ENCODE peak calls at places on chromosomes 16 and 17, in seven cellular contexts. H, Y, A, W, O, U and D are unnamed samples.

GRCh38 chr17:73954981-73955380 is 248.5 kb upstream of the RPL38 start:
- DNase-seq in W (no peak), O (no peak), A (no peak), H (no peak), Y (no peak), U (no peak), D (no peak)

GRCh38 chr17:9022553-9023388 is 1.5 kb downstream of the NTN1 start:
- DNase-seq in Y (no peak), U (no peak), H (peak; percentile 69), A (peak; percentile 40), W (peak; percentile 48), O (no peak), D (no peak)

GRCh38 chr17:63978266-63979200 is 5.8 kb upstream of the SCN4A start:
- DNase-seq in Y (no peak), U (no peak), O (no peak), W (no peak), H (no peak), A (no peak), D (no peak)

GRCh38 chr17:78526231-78527025 is 50.8 kb downstream of the DNAH17 start:
- DNase-seq in H (no peak), U (no peak), O (no peak), W (no peak), Y (no peak), A (no peak), D (no peak)

GRCh38 chr17:39400547-39401411 is 647 bp downstream of the FBXL20 start:
- DNase-seq in O (no peak), U (no peak), W (peak; percentile 47), Y (no peak), A (no peak), H (peak; percentile 65), D (no peak)

GRCh38 chr16:56789360-56789759 is 59.4 kb downstream of the NUP93 start:
- DNase-seq in W (peak; percentile 36), A (no peak), O (no peak), H (no peak), U (no peak), Y (peak; percentile 78), D (no peak)

GRCh38 chr17:80869476-80869875 is 122.2 kb upstream of the CHMP6 start:
- DNase-seq in Y (no peak), O (no peak), W (no peak), H (peak; percentile 8), U (no peak), A (no peak), D (no peak)

GRCh38 chr17:1683489-1683888 is 1.2 kb downstream of the PRPF8 start:
- DNase-seq in W (no peak), H (no peak), U (no peak), A (no peak), Y (no peak), O (no peak), D (no peak)

GRCh38 chr16:2026461-2027023 is at the start of gene NHERF2:
- DNase-seq in A (no peak), Y (peak; percentile 32), U (no peak), O (no peak), W (peak; percentile 77), H (no peak), D (no peak)

GRCh38 chr17:75262112-75262606 is 480 bp downstream of the MRPS7 start:
- DNase-seq in O (no peak), U (no peak), A (no peak), W (peak; percentile 33), Y (no peak), H (no peak), D (no peak)

GRCh38 chr16:71368958-71369357 is 10.4 kb downstream of the CALB2 start:
- DNase-seq in Y (no peak), W (no peak), H (no peak), U (no peak), O (peak; percentile 22), A (no peak), D (no peak)

GRCh38 chr16:87178977-87179376 is 138.2 kb downstream of the C16orf95 start:
- DNase-seq in Y (no peak), H (no peak), U (no peak), O (no peak), W (no peak), A (no peak), D (no peak)

GRCh38 chr16:19380316-19380715 is 37.4 kb upstream of the TMC5 start:
- DNase-seq in Y (peak; percentile 82), W (no peak), H (no peak), O (no peak), A (no peak), U (no peak), D (no peak)

GRCh38 chr17:82203920-82204319 is 8.7 kb downstream of the CCDC57 start:
- DNase-seq in Y (no peak), H (no peak), O (no peak), U (no peak), A (no peak), W (no peak), D (no peak)

GRCh38 chr17:43665387-43666101 is 3.8 kb upstream of the MEOX1 start:
- DNase-seq in A (no peak), W (no peak), H (no peak), U (no peak), Y (no peak), O (no peak), D (no peak)

GRCh38 chr17:7684856-7685532 is 2.3 kb downstream of the TP53 start:
- DNase-seq in O (no peak), H (no peak), W (no peak), A (no peak), Y (no peak), U (no peak), D (no peak)

GRCh38 chr17:37856245-37856644 is 68.0 kb upstream of the TBC1D3K start:
- DNase-seq in U (no peak), Y (no peak), A (no peak), W (no peak), H (no peak), O (no peak), D (no peak)

GRCh38 chr16:71287903-71288302 is 1.3 kb downstream of the CMTR2 start:
- DNase-seq in O (no peak), U (no peak), H (no peak), A (no peak), Y (no peak), W (peak; percentile 26), D (no peak)

GRCh38 chr16:46650224-46650623 is 29.0 kb upstream of the SHCBP1 start:
- DNase-seq in O (no peak), A (no peak), H (peak; percentile 81), W (no peak), U (no peak), Y (no peak), D (no peak)

GRCh38 chr16:16938009-16938408 is 532.8 kb downstream of the XYLT1 start:
- DNase-seq in O (no peak), U (no peak), A (no peak), W (no peak), H (no peak), Y (no peak), D (no peak)

GRCh38 chr16:28606291-28607115 is 3.3 kb downstream of the SULT1A1 start:
- DNase-seq in Y (no peak), A (no peak), H (peak; percentile 65), W (no peak), O (peak; percentile 34), U (no peak), D (no peak)

GRCh38 chr16:55239723-55240122 is 84.3 kb upstream of the IRX6 start:
- DNase-seq in A (no peak), Y (no peak), W (no peak), O (no peak), H (no peak), U (no peak), D (no peak)

GRCh38 chr17:75348386-75349012 is 57.0 kb downstream of the GRB2 start:
- DNase-seq in H (no peak), A (no peak), W (no peak), O (no peak), Y (no peak), U (no peak), D (no peak)

GRCh38 chr17:76726766-76727718 is at the start of gene METTL23:
- DNase-seq in W (peak; percentile 89), U (no peak), Y (peak; percentile 86), A (peak; percentile 53), H (peak; percentile 95), O (peak; percentile 81), D (peak; percentile 86)

GRCh38 chr17:222172-222571 is 40.7 kb upstream of the DOC2B start:
- DNase-seq in O (no peak), A (no peak), U (no peak), Y (no peak), H (peak; percentile 61), W (no peak), D (peak; percentile 65)

DNA sequence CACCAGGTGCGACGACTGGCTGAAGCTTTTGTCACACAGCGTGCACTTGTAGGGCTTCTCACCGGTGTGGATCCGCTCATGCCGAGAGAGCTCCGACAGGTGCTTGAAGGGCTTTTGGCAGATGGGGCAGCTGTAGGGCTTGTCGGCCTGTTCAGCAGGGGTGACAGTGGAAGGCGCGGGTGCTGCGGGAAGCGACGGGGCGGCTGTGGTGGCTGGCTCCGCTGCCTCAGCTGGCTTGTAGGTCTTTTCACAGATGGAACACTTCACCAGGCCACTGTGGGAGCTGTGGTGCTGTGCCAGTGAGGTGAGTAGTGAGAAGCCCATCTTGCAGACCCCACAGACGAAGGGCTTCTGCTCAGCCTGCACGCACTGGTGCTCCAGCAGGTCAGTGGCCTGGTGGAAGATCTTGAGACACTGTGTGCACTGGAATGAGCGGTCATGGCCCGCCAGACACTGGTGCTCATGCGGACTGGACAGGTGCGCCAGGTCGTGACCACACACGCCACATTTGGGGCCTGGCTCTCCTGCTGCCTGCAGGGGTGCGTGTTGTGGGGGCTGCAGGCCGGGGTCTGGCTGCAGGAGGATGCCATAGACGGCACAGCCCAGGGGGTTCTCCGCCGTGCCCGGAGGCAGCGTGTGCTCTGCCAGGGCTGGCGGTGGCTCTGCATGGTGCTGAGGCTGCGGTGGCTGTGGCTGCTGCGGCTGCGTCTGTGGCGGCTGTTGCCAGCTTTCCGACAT is 2.8 kb downstream of the ZNF319 start:
- DNase-seq in H (no peak), W (no peak), A (no peak), Y (no peak), U (no peak), O (no peak), D (no peak)
- H3K4me1 ChIP-seq in H (peaks cover 22% of the 10 kb centered on the region), W (peaks cover 17% of the 10 kb centered on the region), A (peaks cover 12% of the 10 kb centered on the region), Y (peaks cover 19% of the 10 kb centered on the region), U (peaks cover 46% of the 10 kb centered on the region), O (no peaks in the 10 kb centered on the region), D (no peaks in the 10 kb centered on the region)

GRCh38 chr16:81454044-81454443 is 9.4 kb downstream of the CMIP start:
- DNase-seq in U (no peak), A (no peak), H (no peak), W (no peak), Y (no peak), O (no peak), D (no peak)
- H3K4me1 ChIP-seq in U (peaks cover 75% of the 10 kb centered on the region), A (peaks cover 12% of the 10 kb centered on the region), H (peaks cover 29% of the 10 kb centered on the region), W (peaks cover 48% of the 10 kb centered on the region), Y (no peaks in the 10 kb centered on the region), O (no peaks in the 10 kb centered on the region), D (no peaks in the 10 kb centered on the region)

DNA sequence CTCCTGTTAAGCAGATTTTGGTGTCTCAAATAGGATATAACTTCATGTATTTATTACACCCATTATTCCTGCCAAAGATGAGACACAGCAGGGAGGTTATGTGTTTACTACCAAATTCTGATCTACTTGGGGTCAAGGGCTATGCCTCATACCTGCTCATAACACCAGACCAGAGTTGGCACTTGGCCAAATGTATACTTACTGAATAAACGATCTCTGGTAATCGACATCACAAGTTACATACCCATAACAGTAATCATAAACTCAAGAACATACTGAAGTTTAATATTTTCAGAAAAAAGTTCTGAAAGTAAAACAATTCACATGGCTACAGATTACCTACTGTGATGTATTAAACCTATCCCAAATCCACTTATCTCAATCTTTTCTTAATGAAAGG is 2.9 kb downstream of the TMEM170A start:
- DNase-seq in A (no peak), O (no peak), W (no peak), Y (no peak), U (no peak), H (no peak), D (no peak)
- H3K4me1 ChIP-seq in A (peaks cover 4% of the 10 kb centered on the region), O (no peaks in the 10 kb centered on the region), W (peaks cover 10% of the 10 kb centered on the region), Y (no peaks in the 10 kb centered on the region), U (peaks cover 38% of the 10 kb centered on the region), H (peaks cover 20% of the 10 kb centered on the region), D (no peaks in the 10 kb centered on the region)

GRCh38 chr17:15652960-15653359 is 31.2 kb downstream of the TRIM16 start:
- DNase-seq in W (no peak), A (no peak), H (no peak), O (no peak), U (no peak), Y (no peak), D (no peak)
- H3K4me1 ChIP-seq in W (peaks cover 39% of the 10 kb centered on the region), A (peaks cover 23% of the 10 kb centered on the region), H (peaks cover 17% of the 10 kb centered on the region), O (no peaks in the 10 kb centered on the region), U (peaks cover 27% of the 10 kb centered on the region), Y (no peaks in the 10 kb centered on the region), D (no peaks in the 10 kb centered on the region)